ENCODE peak calls at places on chromosomes 3 and 15, in seven cellular contexts. F is fibroblast of lung, J is hepatocyte, W is PC-9, R is mammary epithelial cell, Q is GM12878, C is SK-N-SH. H is an unnamed sample. For H3K79me2, the result is how much of the 10 kb centered on the place peaks cover.

GRCh38 chr3:131688370-131688769 is 185.6 kb upstream of the MRPL3 start:
- DNase-seq in C (no peak), J (no peak), F (peak), Q (no peak), W (no peak), R (peak), H (no peak)

GRCh38 chr3:74630602-74631001 is 16.1 kb upstream of the CNTN3 start:
- DNase-seq in J (peak), C (no peak), F (no peak), W (no peak), R (peak), Q (no peak), H (no peak)

GRCh38 chr15:98983333-98983732 is 24.3 kb downstream of the PGPEP1L start:
- DNase-seq in J (no peak), F (peak), Q (no peak), W (peak), C (no peak), R (peak), H (no peak)

GRCh38 chr3:29822051-29822450 is 541.2 kb downstream of the RBMS3 start:
- DNase-seq in F (peak), W (no peak), C (no peak), R (peak), J (no peak), Q (no peak), H (no peak)

GRCh38 chr3:188720636-188721035 is 451.1 kb upstream of the TPRG1 start:
- DNase-seq in R (peak), C (no peak), F (peak), W (no peak), J (no peak), Q (no peak), H (no peak)

GRCh38 chr3:5692446-5692845 is 504.9 kb downstream of the EDEM1 start:
- DNase-seq in W (no peak), Q (no peak), F (no peak), C (no peak), J (no peak), R (no peak), H (no peak)

GRCh38 chr3:134666052-134666451 is 15.2 kb upstream of the KY start:
- DNase-seq in F (no peak), C (no peak), W (no peak), J (no peak), Q (no peak), R (no peak), H (no peak)

GRCh38 chr3:72288955-72289707 is 504.2 kb upstream of the PROK2 start:
- DNase-seq in J (peak), W (peak), F (peak), Q (no peak), R (peak), C (peak), H (no peak)

GRCh38 chr15:47332481-47332880 is 384.8 kb upstream of the SEMA6D start:
- DNase-seq in F (peak), R (no peak), Q (no peak), C (no peak), W (no peak), J (peak), H (no peak)

GRCh38 chr3:58066842-58067241 is 58.6 kb downstream of the FLNB start:
- DNase-seq in W (no peak), Q (no peak), J (no peak), R (no peak), F (peak), C (no peak), H (no peak)

GRCh38 chr15:92809880-92810361 is 90.2 kb upstream of the CHD2 start:
- DNase-seq in J (peak), W (no peak), C (no peak), R (peak), F (peak), Q (no peak), H (no peak)

GRCh38 chr3:178966299-178967183 is 105.1 kb downstream of the ZMAT3 start:
- DNase-seq in Q (peak), R (peak), W (no peak), F (peak), J (peak), C (peak), H (peak)

GRCh38 chr15:45164914-45165313 is 22.9 kb downstream of the SHF start:
- DNase-seq in Q (no peak), R (no peak), J (no peak), C (no peak), F (no peak), W (no peak), H (no peak)

GRCh38 chr3:123229145-123229544 is 27.4 kb downstream of the SEC22A start:
- DNase-seq in J (no peak), C (peak), R (peak), F (no peak), W (no peak), Q (no peak), H (no peak)

GRCh38 chr3:149454746-149455145 is 19.8 kb upstream of the TM4SF4 start:
- DNase-seq in W (no peak), C (no peak), R (peak), Q (no peak), J (no peak), F (peak), H (no peak)

GRCh38 chr3:185460283-185460682 is 38.6 kb downstream of the TMEM41A start:
- DNase-seq in Q (no peak), J (no peak), C (no peak), R (no peak), W (no peak), F (no peak), H (no peak)

DNA sequence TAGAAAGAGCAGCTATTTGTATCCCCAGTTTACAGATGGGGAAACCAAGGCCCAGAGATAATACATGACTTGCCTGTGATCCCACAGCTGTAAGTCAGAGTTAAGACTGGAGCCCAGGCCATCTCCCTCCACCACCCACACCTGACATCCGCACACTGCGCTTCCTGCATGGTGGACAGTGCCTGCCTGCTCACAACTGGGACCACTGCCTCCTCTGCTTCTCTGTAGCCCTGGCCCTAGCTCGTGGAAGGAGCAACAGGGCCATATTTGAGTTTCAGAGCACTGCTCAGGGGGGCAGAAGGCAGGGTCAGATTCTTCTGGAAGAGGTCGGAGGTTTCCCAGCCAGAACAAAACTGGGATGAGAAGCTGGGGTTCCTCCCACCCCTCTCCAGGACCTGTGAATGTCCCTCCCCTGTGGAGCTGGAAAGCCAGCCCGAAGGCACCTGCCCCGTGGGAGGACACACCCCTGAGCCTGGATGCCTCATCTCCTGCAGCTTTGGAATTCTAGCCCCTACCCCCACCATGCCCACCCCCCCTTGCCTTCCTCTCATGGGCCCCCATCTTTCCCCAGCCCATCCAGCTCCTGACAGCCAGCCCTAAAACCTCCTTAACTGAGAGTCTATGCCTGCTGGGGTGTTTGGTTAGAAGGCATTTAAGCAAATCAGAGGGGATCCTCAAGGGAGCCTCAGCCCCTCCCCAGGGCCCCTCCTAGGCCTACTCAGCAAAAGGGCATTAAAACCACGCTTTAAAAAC is 100.1 kb downstream of the TPRA1 start:
- DNase-seq in R (no peak), C (no peak), F (no peak), Q (no peak), J (no peak), W (no peak), H (no peak)
- H3K79me2 ChIP-seq in R (under half), C (under half), F (under half), Q (under half), J (under half), W (under half), H (under half)

GRCh38 chr15:80436511-80437307 is 32.5 kb downstream of the ARNT2 start:
- DNase-seq in C (no peak), W (peak), Q (no peak), R (peak), F (peak), J (peak), H (peak)

GRCh38 chr15:80437492-80437891 is 33.3 kb downstream of the ARNT2 start:
- DNase-seq in F (no peak), Q (no peak), R (no peak), W (no peak), C (no peak), J (no peak), H (no peak)

GRCh38 chr15:80439140-80439539 is 35.0 kb downstream of the ARNT2 start:
- DNase-seq in W (no peak), R (no peak), Q (no peak), F (no peak), C (no peak), J (no peak), H (no peak)

GRCh38 chr15:80442728-80443403 is 38.7 kb downstream of the ARNT2 start:
- DNase-seq in Q (no peak), R (no peak), J (no peak), W (no peak), C (no peak), F (no peak), H (no peak)

GRCh38 chr15:80440024-80440423 is 35.8 kb downstream of the ARNT2 start:
- DNase-seq in W (no peak), J (no peak), Q (no peak), C (no peak), R (no peak), F (no peak), H (no peak)
- H3K79me2 ChIP-seq in W (under half), J (under half), Q (under half), C (under half), R (under half), F (under half), H (under half)

GRCh38 chr3:46934508-46935167 is 41.9 kb downstream of the CCDC12 start:
- DNase-seq in Q (no peak), F (no peak), W (no peak), C (peak), R (peak), J (peak), H (no peak)

GRCh38 chr3:46935989-46936620 is 40.4 kb downstream of the CCDC12 start:
- DNase-seq in W (no peak), Q (no peak), R (no peak), C (no peak), J (no peak), F (no peak), H (no peak)

GRCh38 chr3:46935168-46935858 is 41.2 kb downstream of the CCDC12 start:
- DNase-seq in Q (no peak), F (peak), W (peak), J (peak), C (peak), R (peak), H (peak)

GRCh38 chr3:46938118-46938517 is 38.4 kb downstream of the CCDC12 start:
- DNase-seq in Q (no peak), F (no peak), W (no peak), C (no peak), J (no peak), R (no peak), H (no peak)

DNA sequence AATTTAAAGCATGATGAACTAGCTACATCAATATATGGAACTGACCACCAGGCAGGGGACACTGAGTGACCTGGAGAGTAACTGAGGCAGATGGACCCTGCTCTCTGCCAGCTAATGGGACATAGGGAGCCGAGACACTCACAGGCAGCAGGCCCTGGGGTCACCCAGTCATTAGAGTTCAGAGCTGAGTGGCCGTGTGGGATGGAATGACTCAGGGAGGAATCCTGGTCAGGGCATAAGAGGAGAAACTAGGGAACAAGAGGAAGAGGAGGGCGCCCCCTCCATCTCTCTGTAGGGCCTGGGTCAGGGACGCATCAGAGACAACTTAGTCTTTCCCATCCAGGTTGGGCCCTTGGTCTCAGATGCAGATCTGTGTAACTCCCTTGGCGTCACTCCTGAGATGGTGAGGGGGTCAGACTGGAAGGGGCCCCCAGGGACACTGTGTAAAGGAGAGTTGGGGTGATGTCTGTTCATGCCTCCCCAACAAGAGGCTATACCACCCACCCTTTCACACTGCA is 39.8 kb downstream of the CCDC12 start:
- DNase-seq in C (no peak), R (no peak), F (peak), Q (no peak), W (no peak), J (no peak), H (no peak)
- H3K79me2 ChIP-seq in C (half or more), R (half or more), F (under half), Q (half or more), W (under half), J (half or more), H (half or more)

GRCh38 chr3:20047940-20048339 is 7.7 kb downstream of the KAT2B start:
- DNase-seq in J (no peak), Q (no peak), W (no peak), F (no peak), C (no peak), R (no peak), H (no peak)
- H3K79me2 ChIP-seq in J (half or more), Q (under half), W (under half), F (under half), C (under half), R (under half), H (under half)

DNA sequence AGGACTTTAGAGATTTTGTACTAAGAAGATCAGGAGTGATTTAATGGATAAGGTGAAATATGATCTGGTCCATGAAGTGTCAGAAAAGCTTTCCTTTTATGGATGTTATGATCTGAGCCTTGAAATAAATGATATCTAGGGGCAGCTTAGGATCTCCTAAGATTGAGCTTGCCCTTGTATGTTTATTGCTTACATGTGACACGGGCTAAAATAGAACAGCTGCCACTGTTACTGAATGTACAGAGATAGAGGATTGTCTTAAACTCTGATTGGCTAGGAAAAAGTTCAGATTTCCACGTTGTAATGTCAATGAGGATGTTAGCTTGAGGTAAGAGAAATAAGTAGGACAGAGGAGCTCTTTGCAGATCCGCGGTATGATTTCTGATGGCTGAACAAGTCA is 8.8 kb downstream of the FYTTD1 start:
- DNase-seq in F (no peak), C (no peak), J (no peak), R (no peak), Q (no peak), W (no peak), H (no peak)
- H3K79me2 ChIP-seq in F (half or more), C (half or more), J (half or more), R (half or more), Q (half or more), W (under half), H (half or more)

GRCh38 chr15:70083946-70084345 is 13.8 kb downstream of the TLE3 start:
- DNase-seq in J (no peak), W (no peak), R (no peak), C (no peak), F (no peak), Q (peak), H (no peak)
- H3K79me2 ChIP-seq in J (half or more), W (under half), R (under half), C (under half), F (under half), Q (under half), H (half or more)

DNA sequence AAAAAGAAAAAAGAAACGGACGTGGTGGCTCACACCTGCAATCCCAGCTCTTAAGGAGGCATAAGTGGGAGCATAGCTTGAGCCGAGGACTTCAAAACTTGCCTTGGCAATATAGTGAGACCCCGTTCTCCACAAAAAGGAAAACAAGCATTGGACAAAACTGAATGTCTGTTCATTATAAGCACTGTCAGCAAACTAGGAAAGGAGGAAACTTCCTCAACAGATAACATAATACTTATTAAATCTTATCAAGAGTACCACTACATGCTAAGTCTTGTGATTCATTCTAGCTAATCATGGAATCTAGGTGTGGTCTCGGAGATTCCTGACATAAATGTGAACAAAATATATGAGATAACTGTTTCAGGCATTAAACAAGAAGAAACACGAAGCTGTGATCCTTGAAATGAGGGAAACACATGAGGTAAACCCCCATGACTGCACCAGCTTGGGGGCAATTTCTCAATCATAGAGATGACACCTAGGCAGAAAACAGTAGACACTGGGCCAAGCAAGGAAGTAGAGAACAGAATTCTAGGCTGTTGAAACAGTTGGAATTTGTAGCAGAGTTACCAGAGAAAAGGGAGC is 33.3 kb downstream of the TRPM7 start:
- DNase-seq in Q (no peak), J (no peak), W (no peak), F (no peak), C (no peak), R (peak), H (no peak)
- H3K79me2 ChIP-seq in Q (under half), J (under half), W (under half), F (under half), C (under half), R (under half), H (under half)

GRCh38 chr3:161818106-161818505 is 321.5 kb downstream of the OTOL1 start:
- DNase-seq in W (no peak), C (no peak), J (no peak), Q (no peak), F (no peak), R (no peak), H (no peak)
- H3K79me2 ChIP-seq in W (under half), C (under half), J (under half), Q (under half), F (under half), R (under half), H (under half)

GRCh38 chr3:16487506-16488175 is 25.9 kb downstream of the RFTN1 start:
- DNase-seq in Q (no peak), C (no peak), J (no peak), R (no peak), F (no peak), W (no peak), H (no peak)

GRCh38 chr3:16488637-16489036 is 24.9 kb downstream of the RFTN1 start:
- DNase-seq in Q (no peak), C (no peak), W (no peak), F (no peak), R (no peak), J (no peak), H (no peak)

GRCh38 chr3:16494094-16494493 is 19.4 kb downstream of the RFTN1 start:
- DNase-seq in W (no peak), R (no peak), F (no peak), Q (no peak), C (no peak), J (no peak), H (no peak)

GRCh38 chr3:16486951-16487480 is 26.5 kb downstream of the RFTN1 start:
- DNase-seq in W (no peak), C (no peak), Q (no peak), F (no peak), R (no peak), J (no peak), H (no peak)

DNA sequence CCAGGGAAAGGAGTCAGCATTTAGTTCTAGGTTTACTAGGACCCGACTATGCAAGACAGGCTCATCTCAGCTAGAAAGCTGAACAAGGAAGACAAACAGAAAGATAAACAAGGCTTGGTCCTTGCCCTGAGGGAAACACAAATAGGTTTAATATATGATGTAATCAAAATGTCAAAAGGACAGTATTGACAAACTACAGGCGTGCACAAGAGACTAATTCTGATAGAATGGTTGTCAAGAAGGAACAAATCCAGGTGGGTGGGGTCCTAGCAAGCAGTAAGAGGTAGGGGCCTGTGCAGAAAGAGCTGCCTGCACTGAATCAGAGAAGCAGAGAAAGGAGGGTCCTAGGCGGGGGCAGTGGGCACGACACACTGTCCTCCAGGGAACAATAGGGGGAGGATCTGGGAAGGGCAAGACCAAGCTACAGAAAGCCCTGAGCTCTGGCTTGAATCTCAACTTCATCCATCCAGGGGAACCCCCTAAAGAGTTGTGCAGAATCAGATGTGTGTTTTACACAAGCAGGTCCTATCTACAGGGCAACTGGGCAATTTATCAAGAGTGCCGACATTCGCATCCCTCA is 23.3 kb downstream of the RFTN1 start:
- DNase-seq in R (no peak), Q (no peak), F (no peak), C (peak), W (no peak), J (no peak), H (no peak)
- H3K79me2 ChIP-seq in R (under half), Q (under half), F (under half), C (under half), W (under half), J (under half), H (under half)